ENCODE peak calls at places on chromosome 7, in four cellular contexts. One of them, this sample, is unnamed.

GRCh38 chr7:92343719-92344118 is 97.9 kb downstream of the ANKIB1 start:
- DNase-seq in HepG2: no peak
- DNase-seq in K562: no peak
- DNase-seq in HCT116: no peak
- DNase-seq in this sample: no peak

GRCh38 chr7:84025332-84025927 is 169.2 kb downstream of the SEMA3A start:
- DNase-seq in HepG2: peak
- DNase-seq in K562: peak
- DNase-seq in HCT116: peak
- DNase-seq in this sample: no peak

GRCh38 chr7:99061001-99061779 is 82.7 kb downstream of the SMURF1 start:
- DNase-seq in HCT116: no peak
- DNase-seq in K562: no peak
- DNase-seq in HepG2: no peak
- DNase-seq in this sample: no peak

GRCh38 chr7:25014735-25015134 is 34.8 kb upstream of the OSBPL3 start:
- DNase-seq in K562: no peak
- DNase-seq in HepG2: no peak
- DNase-seq in HCT116: no peak
- DNase-seq in this sample: no peak

GRCh38 chr7:74218343-74218698 is 8.5 kb downstream of the LAT2 start:
- DNase-seq in K562: no peak
- DNase-seq in HCT116: no peak
- DNase-seq in HepG2: no peak
- DNase-seq in this sample: no peak

GRCh38 chr7:14691597-14692203 is 210.9 kb downstream of the DGKB start:
- DNase-seq in HepG2: peak
- DNase-seq in HCT116: peak
- DNase-seq in K562: peak
- DNase-seq in this sample: no peak

GRCh38 chr7:22277375-22277774 is 79.6 kb downstream of the RAPGEF5 start:
- DNase-seq in HepG2: no peak
- DNase-seq in HCT116: no peak
- DNase-seq in K562: no peak
- DNase-seq in this sample: no peak

GRCh38 chr7:44058759-44059218 is 6.6 kb downstream of the PGAM2 start:
- DNase-seq in K562: no peak
- DNase-seq in HCT116: no peak
- DNase-seq in HepG2: no peak
- DNase-seq in this sample: no peak

GRCh38 chr7:104275900-104276299 is 52.5 kb upstream of the LHFPL3 start:
- DNase-seq in HepG2: peak
- DNase-seq in HCT116: no peak
- DNase-seq in K562: no peak
- DNase-seq in this sample: no peak

DNA sequence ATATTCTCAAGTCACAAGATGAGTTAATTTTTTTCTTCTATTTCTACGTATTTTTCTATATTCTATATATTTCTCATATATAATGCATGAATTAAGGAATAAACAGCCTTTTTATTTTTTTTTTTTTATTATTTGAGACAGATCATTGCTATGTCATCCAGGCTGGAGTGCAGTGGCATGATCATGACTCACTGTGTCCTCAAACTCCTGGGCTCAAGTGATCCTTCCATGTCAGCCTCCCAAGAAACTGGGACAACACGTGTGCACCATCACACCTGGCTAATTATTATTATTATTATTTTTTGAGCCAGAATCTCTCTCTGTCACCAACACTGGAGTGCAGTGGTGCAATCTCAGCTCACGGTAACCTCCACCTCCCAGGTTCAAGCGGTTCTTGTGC is 1.5 kb downstream of the CLDN12 start:
- DNase-seq in HCT116: no peak
- DNase-seq in HepG2: no peak
- DNase-seq in K562: peak
- DNase-seq in this sample: no peak
- TF ChIP-seq SRF in HCT116: no peak
- TF ChIP-seq SRF in HepG2: no peak
- TF ChIP-seq SRF in K562: no peak
- TF ChIP-seq SRF in this sample: no peak

GRCh38 chr7:100367676-100368613 is 5.3 kb upstream of the PILRA start:
- DNase-seq in HCT116: no peak
- DNase-seq in K562: no peak
- DNase-seq in HepG2: no peak
- DNase-seq in this sample: no peak

GRCh38 chr7:100370746-100371145 is 2.5 kb upstream of the PILRA start:
- DNase-seq in HepG2: no peak
- DNase-seq in K562: no peak
- DNase-seq in HCT116: no peak
- DNase-seq in this sample: no peak

GRCh38 chr7:100370303-100370702 is 3.0 kb upstream of the PILRA start:
- DNase-seq in HCT116: no peak
- DNase-seq in HepG2: no peak
- DNase-seq in K562: no peak
- DNase-seq in this sample: no peak

GRCh38 chr7:100367251-100367620 is 6.1 kb upstream of the PILRA start:
- DNase-seq in K562: no peak
- DNase-seq in HCT116: no peak
- DNase-seq in HepG2: no peak
- DNase-seq in this sample: no peak

DNA sequence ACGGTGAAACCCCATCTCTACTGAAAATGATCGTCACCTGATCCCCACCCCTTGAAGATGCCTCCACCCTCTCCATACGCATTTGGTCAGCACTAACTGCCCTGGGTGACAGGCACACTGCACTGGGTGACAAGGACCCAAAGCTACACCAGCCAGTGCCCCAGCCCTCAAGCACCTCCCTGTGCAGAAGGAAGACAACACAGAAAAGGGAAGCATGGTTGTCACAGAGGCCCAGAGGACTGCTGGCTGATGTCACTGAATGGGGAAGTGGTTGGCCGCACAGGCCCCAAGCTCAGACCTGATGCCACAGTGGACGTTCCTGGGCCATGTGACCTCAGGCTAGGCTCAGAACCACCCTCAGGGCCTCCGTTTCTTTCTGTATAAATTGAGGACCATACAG is 4.2 kb upstream of the PILRA start:
- DNase-seq in K562: peak
- DNase-seq in HepG2: no peak
- DNase-seq in HCT116: no peak
- DNase-seq in this sample: peak
- TF ChIP-seq SRF in K562: no peak
- TF ChIP-seq SRF in HepG2: no peak
- TF ChIP-seq SRF in HCT116: no peak
- TF ChIP-seq SRF in this sample: no peak

GRCh38 chr7:115654384-115655181 is 376.0 kb downstream of the TFEC start:
- DNase-seq in HCT116: no peak
- DNase-seq in K562: no peak
- DNase-seq in HepG2: no peak
- DNase-seq in this sample: no peak

GRCh38 chr7:115649429-115649828 is 381.1 kb downstream of the TFEC start:
- DNase-seq in HCT116: no peak
- DNase-seq in HepG2: no peak
- DNase-seq in K562: no peak
- DNase-seq in this sample: no peak
- TF ChIP-seq SRF in HCT116: no peak
- TF ChIP-seq SRF in HepG2: no peak
- TF ChIP-seq SRF in K562: no peak
- TF ChIP-seq SRF in this sample: no peak

GRCh38 chr7:116542618-116543017 is 17.8 kb downstream of the CAV1 start:
- DNase-seq in HepG2: no peak
- DNase-seq in HCT116: no peak
- DNase-seq in K562: no peak
- DNase-seq in this sample: no peak
- TF ChIP-seq SRF in HepG2: no peak
- TF ChIP-seq SRF in HCT116: no peak
- TF ChIP-seq SRF in K562: no peak
- TF ChIP-seq SRF in this sample: no peak

GRCh38 chr7:130421685-130422084 is 19.1 kb downstream of the CEP41 start:
- DNase-seq in HCT116: no peak
- DNase-seq in K562: no peak
- DNase-seq in HepG2: no peak
- DNase-seq in this sample: no peak
- TF ChIP-seq SRF in HCT116: no peak
- TF ChIP-seq SRF in K562: no peak
- TF ChIP-seq SRF in HepG2: no peak
- TF ChIP-seq SRF in this sample: no peak

GRCh38 chr7:37448637-37449331 is at the start of gene ELMO1:
- DNase-seq in HCT116: no peak
- DNase-seq in HepG2: peak
- DNase-seq in K562: peak
- DNase-seq in this sample: peak
- TF ChIP-seq SRF in HCT116: no peak
- TF ChIP-seq SRF in HepG2: no peak
- TF ChIP-seq SRF in K562: no peak
- TF ChIP-seq SRF in this sample: no peak

GRCh38 chr7:1460757-1461639 is 1.7 kb upstream of the MICALL2 start:
- DNase-seq in HCT116: no peak
- DNase-seq in K562: peak
- DNase-seq in HepG2: peak
- DNase-seq in this sample: no peak

GRCh38 chr7:1464694-1465093 is 5.4 kb upstream of the MICALL2 start:
- DNase-seq in HepG2: no peak
- DNase-seq in HCT116: no peak
- DNase-seq in K562: no peak
- DNase-seq in this sample: no peak

GRCh38 chr7:1461640-1462375 is 2.5 kb upstream of the MICALL2 start:
- DNase-seq in HCT116: no peak
- DNase-seq in HepG2: no peak
- DNase-seq in K562: peak
- DNase-seq in this sample: no peak

GRCh38 chr7:1466524-1467271 is 7.4 kb upstream of the MICALL2 start:
- DNase-seq in K562: peak
- DNase-seq in HepG2: peak
- DNase-seq in HCT116: no peak
- DNase-seq in this sample: no peak

GRCh38 chr7:1463685-1464223 is 4.5 kb upstream of the MICALL2 start:
- DNase-seq in HepG2: no peak
- DNase-seq in HCT116: no peak
- DNase-seq in K562: peak
- DNase-seq in this sample: no peak
- TF ChIP-seq SRF in HepG2: no peak
- TF ChIP-seq SRF in HCT116: no peak
- TF ChIP-seq SRF in K562: no peak
- TF ChIP-seq SRF in this sample: no peak

DNA sequence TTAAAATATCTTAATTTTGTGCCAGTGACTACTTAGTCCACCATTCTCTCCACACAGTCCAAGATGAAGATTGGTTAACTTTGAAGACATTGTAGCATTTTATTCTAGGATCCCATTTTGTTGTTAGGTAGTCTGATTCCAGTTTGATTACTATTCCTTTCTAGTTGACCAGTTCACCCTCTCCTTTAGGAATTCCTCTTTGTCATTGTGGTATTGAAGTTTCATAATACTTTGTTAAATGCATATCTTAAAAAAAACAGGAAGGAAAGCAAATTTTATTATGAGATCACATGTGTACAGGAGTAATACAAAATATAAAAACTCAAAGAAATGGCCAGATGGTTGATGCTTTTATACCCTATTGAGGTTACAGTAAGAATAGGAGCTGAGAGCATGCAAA is 15.4 kb upstream of the SEMA3C start:
- DNase-seq in K562: no peak
- DNase-seq in HepG2: no peak
- DNase-seq in HCT116: no peak
- DNase-seq in this sample: no peak
- TF ChIP-seq SRF in K562: no peak
- TF ChIP-seq SRF in HepG2: no peak
- TF ChIP-seq SRF in HCT116: no peak
- TF ChIP-seq SRF in this sample: no peak

DNA sequence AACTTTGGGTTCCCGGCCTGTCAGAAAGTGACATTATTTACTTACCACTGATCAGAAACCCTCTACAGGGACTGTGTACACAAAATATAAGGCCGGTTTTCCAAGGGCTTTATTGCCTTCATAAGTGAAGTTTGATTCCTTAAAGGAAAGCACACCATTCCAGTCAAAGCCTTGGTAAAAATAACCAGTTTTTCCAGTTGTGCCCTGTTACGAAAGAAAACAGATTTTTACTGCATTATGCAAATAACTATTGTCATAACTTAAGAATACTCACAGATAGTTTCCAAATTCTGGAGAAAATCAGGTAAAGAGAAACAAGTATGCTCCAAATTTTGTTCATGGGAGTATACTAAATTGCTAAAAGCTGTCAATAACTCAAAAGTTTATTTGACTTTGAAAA is 26.9 kb downstream of the ITPRID1 start:
- DNase-seq in HepG2: no peak
- DNase-seq in HCT116: no peak
- DNase-seq in K562: no peak
- DNase-seq in this sample: no peak
- TF ChIP-seq SRF in HepG2: no peak
- TF ChIP-seq SRF in HCT116: no peak
- TF ChIP-seq SRF in K562: no peak
- TF ChIP-seq SRF in this sample: no peak